ENCODE peak calls at places on chromosomes 6 and 20, in six cellular contexts. B, Z, L, Y, T and G are unnamed samples.

GRCh38 chr6:152585236-152585635 is 51.9 kb downstream of the SYNE1 start:
- DNase-seq in Y (no peak), L (no peak), T (no peak), Z (no peak), B (no peak), G (no peak)

GRCh38 chr6:102127253-102127652 is 733.7 kb downstream of the GRIK2 start:
- DNase-seq in Y (no peak), B (no peak), Z (no peak), T (no peak), L (no peak), G (no peak)

GRCh38 chr6:152130441-152130840 is 323.0 kb downstream of the ESR1 start:
- DNase-seq in T (no peak), B (no peak), L (peak; percentile 35), Y (no peak), Z (no peak), G (no peak)

GRCh38 chr6:129893513-129894098 is 32.5 kb upstream of the TMEM244 start:
- DNase-seq in T (peak; percentile 45), L (peak; percentile 58), Y (no peak), Z (peak; percentile 11), B (no peak), G (no peak)

GRCh38 chr6:150865043-150865405 is 478 bp upstream of the MTHFD1L start:
- DNase-seq in L (no peak), T (peak; percentile 43), Z (peak; percentile 19), B (no peak), Y (no peak), G (no peak)

GRCh38 chr6:109187399-109188114 is 92.2 kb downstream of the CEP57L1 start:
- DNase-seq in T (peak; percentile 79), Z (no peak), Y (peak; percentile 25), B (no peak), L (peak; percentile 44), G (peak; percentile 60)

GRCh38 chr6:137871299-137871698 is 4.2 kb downstream of the TNFAIP3 start:
- DNase-seq in B (no peak), T (peak; percentile 32), Y (no peak), Z (no peak), L (no peak), G (no peak)

GRCh38 chr6:37679539-37680476 is 17.9 kb downstream of the MDGA1 start:
- DNase-seq in L (no peak), Y (no peak), T (peak; percentile 89), Z (peak; percentile 26), B (no peak), G (no peak)

GRCh38 chr6:133895573-133896343 is 6.8 kb downstream of the TCF21 start:
- DNase-seq in L (no peak), B (no peak), Y (no peak), Z (peak; percentile 82), T (no peak), G (no peak)

GRCh38 chr20:46213946-46214830 is 94.1 kb downstream of the CDH22 start:
- DNase-seq in L (no peak), T (no peak), Z (peak; percentile 88), B (no peak), Y (no peak), G (no peak)

GRCh38 chr6:80163754-80164187 is 57.3 kb downstream of the BCKDHB start:
- DNase-seq in T (peak; percentile 82), Y (peak; percentile 26), B (no peak), Z (no peak), L (peak; percentile 60), G (peak; percentile 70)

GRCh38 chr6:158808918-158809678 is 10.1 kb downstream of the EZR start:
- DNase-seq in Y (peak; percentile 78), B (no peak), Z (no peak), T (peak; percentile 79), L (no peak), G (peak; percentile 59)

DNA sequence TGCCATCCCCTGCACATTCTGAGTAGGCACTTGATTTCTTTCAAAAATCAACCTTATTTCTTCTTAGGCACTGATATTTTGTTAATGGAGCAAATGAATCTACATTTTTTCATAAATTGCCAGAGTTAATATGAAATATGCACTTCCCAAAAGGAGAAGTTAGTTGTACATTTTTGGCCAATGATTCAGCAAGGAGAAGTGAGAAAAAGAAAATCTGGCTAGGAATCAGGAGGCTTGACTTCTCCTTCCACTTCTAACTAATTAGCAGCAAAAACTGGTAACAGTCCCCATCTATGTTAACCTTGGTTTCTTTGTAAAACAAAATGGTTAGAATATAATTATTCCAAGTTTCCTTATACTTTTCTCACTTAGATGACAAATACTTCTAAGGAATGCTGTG is 7.0 kb upstream of the DSE start:
- DNase-seq in B (no peak), Z (no peak), L (peak; percentile 49), Y (no peak), T (no peak), G (no peak)
- H3K4me2 ChIP-seq in B (peak overlapping the region; percentile 86), Z (peak overlapping the region; percentile 59), L (no peak overlapping the region), Y (no peak overlapping the region), T (no peak overlapping the region), G (no peak overlapping the region)

GRCh38 chr6:89669002-89669401 is 30.5 kb upstream of the LYRM2 start:
- DNase-seq in T (no peak), Y (no peak), Z (no peak), L (peak; percentile 58), B (no peak), G (no peak)
- H3K36me3 ChIP-seq in T (peaks cover 51% of the 10 kb centered on the region), Y (peaks cover 69% of the 10 kb centered on the region), Z (peaks cover 42% of the 10 kb centered on the region), L (peaks cover 23% of the 10 kb centered on the region), B (peaks cover 22% of the 10 kb centered on the region), G (no peaks in the 10 kb centered on the region)

DNA sequence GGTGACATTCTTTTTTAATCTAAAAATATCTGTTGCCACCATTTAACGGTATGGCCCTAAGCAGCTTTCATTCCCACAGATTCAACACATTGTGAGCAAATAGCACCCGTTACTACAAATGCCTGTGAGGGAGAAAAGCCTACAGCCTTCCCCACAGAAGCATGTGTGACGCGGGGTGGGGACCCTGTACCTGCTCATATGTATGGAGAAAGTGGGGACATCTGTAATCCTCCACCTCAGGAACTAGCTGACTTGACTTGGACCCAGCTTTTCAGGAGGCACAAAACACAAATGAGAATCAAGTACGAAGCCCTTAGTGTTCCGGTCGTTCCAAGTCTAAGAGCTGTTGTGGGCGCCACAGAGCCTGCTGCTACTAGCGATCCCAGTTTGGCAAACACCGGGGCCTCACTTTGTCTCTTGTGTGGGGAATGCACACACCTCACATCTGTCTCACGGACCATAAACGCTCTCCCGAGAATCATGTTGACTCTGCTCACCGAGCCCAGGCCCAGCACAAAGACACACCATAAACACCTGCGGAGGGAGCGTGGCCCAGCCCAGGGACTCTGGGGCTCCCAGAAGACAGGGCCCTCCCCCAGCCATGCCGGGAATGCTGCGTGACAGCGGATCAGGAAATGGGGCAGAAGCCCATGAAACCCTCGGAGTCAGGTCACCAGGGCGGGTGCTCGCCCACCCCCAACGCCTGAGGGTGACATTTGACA is 21.6 kb downstream of the DLL1 start:
- DNase-seq in T (no peak), Z (peak; percentile 87), B (no peak), L (no peak), Y (no peak), G (no peak)
- H2AFZ ChIP-seq in T (no peak overlapping the region), Z (peak overlapping the region; percentile 13), B (peak overlapping the region; percentile 23), L (no peak overlapping the region), Y (no peak overlapping the region), G (no peak overlapping the region)

GRCh38 chr6:125835221-125835744 is 44.5 kb downstream of the NCOA7 start:
- DNase-seq in L (peak; percentile 91), Y (no peak), B (no peak), T (no peak), Z (peak; percentile 63), G (no peak)
- H3K4me2 ChIP-seq in L (peak overlapping the region; percentile 17), Y (no peak overlapping the region), B (no peak overlapping the region), T (no peak overlapping the region), Z (peak overlapping the region; percentile 13), G (no peak overlapping the region)